ENCODE peak calls at places on chromosomes 12 and 14, in eight cellular contexts. T is H1, Q is bronchial epithelial cell, U is epithelial cell of esophagus, S is right lobe of liver, G is cardiac muscle cell, Z is H9, B is thoracic aorta. K is an unnamed sample.

GRCh38 chr14:75794615-75795038 is 133.6 kb downstream of the TTLL5 start:
- DNase-seq in G (peak), U (peak), T (no peak), Z (no peak), S (no peak), B (no peak), Q (peak), K (no peak)

GRCh38 chr12:131222271-131223139 is 268.8 kb downstream of the ADGRD1 start:
- DNase-seq in S (peak), T (no peak), Z (peak), G (no peak), U (no peak), B (no peak), Q (peak), K (peak)

GRCh38 chr12:110039085-110039807 is 9.1 kb downstream of the C12orf76 start:
- DNase-seq in B (peak), Z (peak), Q (peak), S (no peak), T (no peak), G (no peak), U (peak), K (no peak)

GRCh38 chr14:104150201-104151027 is 12.0 kb downstream of the KIF26A start:
- DNase-seq in Z (peak), T (peak), Q (no peak), S (no peak), G (peak), U (no peak), B (no peak), K (peak)

GRCh38 chr14:68552075-68552474 is 240.8 kb downstream of the ZFP36L1 start:
- DNase-seq in T (no peak), U (no peak), Q (no peak), S (no peak), Z (no peak), B (no peak), G (no peak), K (no peak)

GRCh38 chr14:77320238-77320935 is at the start of gene POMT2:
- DNase-seq in U (peak), B (peak), G (peak), S (peak), Z (peak), Q (peak), T (peak), K (peak)

GRCh38 chr12:115828151-115828550 is 449.3 kb downstream of the MED13L start:
- DNase-seq in U (no peak), Q (no peak), T (no peak), G (no peak), B (no peak), Z (no peak), S (no peak), K (no peak)

GRCh38 chr14:69539631-69540410 is 34.9 kb downstream of the CCDC177 start:
- DNase-seq in U (peak), B (no peak), Z (no peak), T (no peak), Q (peak), S (peak), G (no peak), K (no peak)

GRCh38 chr12:62522984-62523383 is 56.4 kb downstream of the MON2 start:
- DNase-seq in Z (no peak), Q (peak), B (no peak), U (peak), S (no peak), G (peak), T (no peak), K (no peak)

GRCh38 chr12:132726386-132726785 is 15.7 kb downstream of the PGAM5 start:
- DNase-seq in Q (no peak), G (no peak), B (no peak), S (no peak), Z (no peak), T (no peak), U (no peak), K (no peak)

GRCh38 chr12:52235822-52236291 is 2.8 kb downstream of the KRT7 start:
- DNase-seq in S (no peak), U (peak), Q (peak), G (no peak), T (no peak), Z (no peak), B (no peak), K (no peak)

GRCh38 chr12:93107514-93107942 is 178.4 kb upstream of the EEA1 start:
- DNase-seq in S (no peak), Q (no peak), Z (no peak), T (no peak), B (no peak), G (no peak), U (no peak), K (no peak)

GRCh38 chr12:55188974-55189556 is 31.8 kb upstream of the OR10A7 start:
- DNase-seq in B (no peak), S (no peak), Q (peak), T (peak), G (peak), Z (no peak), U (peak), K (peak)

GRCh38 chr12:128606040-128606439 is 217.7 kb downstream of the SLC15A4 start:
- DNase-seq in G (no peak), U (no peak), B (no peak), S (no peak), Q (no peak), Z (peak), T (no peak), K (no peak)

GRCh38 chr12:64445490-64445889 is 6.4 kb upstream of the TBK1 start:
- DNase-seq in B (no peak), T (no peak), Z (no peak), Q (no peak), G (no peak), S (no peak), U (no peak), K (no peak)

GRCh38 chr14:102772781-102773570 is 4.3 kb upstream of the TRAF3 start:
- DNase-seq in Q (no peak), Z (peak), U (no peak), B (no peak), S (no peak), T (peak), G (peak), K (no peak)

GRCh38 chr14:82180057-82180620 is 646.5 kb upstream of the SEL1L start:
- DNase-seq in Z (no peak), B (no peak), T (no peak), U (no peak), S (no peak), G (no peak), Q (no peak), K (no peak)

GRCh38 chr12:19003987-19004619 is 125.4 kb upstream of the PLEKHA5 start:
- DNase-seq in Z (peak), G (no peak), B (no peak), U (no peak), Q (no peak), S (no peak), T (peak), K (no peak)

GRCh38 chr12:131101006-131101405 is 147.3 kb downstream of the ADGRD1 start:
- DNase-seq in B (no peak), T (no peak), Z (peak), G (no peak), S (peak), Q (no peak), U (no peak), K (no peak)

GRCh38 chr14:38042356-38042755 is 165.3 kb upstream of the SSTR1 start:
- DNase-seq in Z (no peak), G (no peak), T (peak), U (peak), Q (no peak), S (no peak), B (no peak), K (no peak)

GRCh38 chr12:124297856-124298255 is 3.0 kb downstream of the RFLNA start:
- DNase-seq in G (no peak), S (peak), T (no peak), Q (no peak), B (no peak), U (no peak), Z (no peak), K (no peak)

GRCh38 chr14:33118653-33119052 is 180.0 kb downstream of the NPAS3 start:
- DNase-seq in G (no peak), T (no peak), Z (no peak), B (no peak), U (no peak), Q (no peak), S (no peak), K (peak)

GRCh38 chr14:104265918-104266642 is 127.7 kb downstream of the KIF26A start:
- DNase-seq in T (no peak), S (no peak), G (no peak), Z (peak), U (no peak), Q (no peak), B (no peak), K (no peak)

GRCh38 chr14:90058876-90059458 is 2.8 kb upstream of the KCNK13 start:
- DNase-seq in S (no peak), Q (no peak), T (no peak), G (no peak), B (no peak), Z (no peak), U (no peak), K (no peak)

GRCh38 chr12:85572956-85573355 is 263.3 kb downstream of the RASSF9 start:
- DNase-seq in Z (no peak), G (no peak), B (no peak), S (no peak), T (no peak), U (no peak), Q (no peak), K (no peak)

GRCh38 chr12:58176296-58176869 is 235.0 kb downstream of the ATP23 start:
- DNase-seq in Z (peak), S (no peak), Q (peak), U (peak), G (peak), B (no peak), T (peak), K (peak)

GRCh38 chr12:104930388-104931326 is 27.4 kb downstream of the SLC41A2 start:
- DNase-seq in G (no peak), B (no peak), S (no peak), U (peak), Z (no peak), Q (peak), T (no peak), K (no peak)

GRCh38 chr14:57492859-57493258 is 798 bp downstream of the CCDC198 start:
- DNase-seq in U (peak), Q (peak), T (no peak), B (no peak), S (no peak), Z (no peak), G (no peak), K (no peak)

GRCh38 chr12:123141615-123142517 is 9.0 kb downstream of the PITPNM2 start:
- DNase-seq in G (no peak), Z (no peak), B (peak), T (no peak), Q (peak), U (peak), S (peak), K (peak)

GRCh38 chr12:52149651-52150241 is 42.1 kb downstream of the KRT80 start:
- DNase-seq in T (no peak), B (no peak), Z (peak), Q (peak), S (peak), U (peak), G (no peak), K (no peak)

GRCh38 chr12:88185988-88186387 is 43.9 kb downstream of the TMTC3 start:
- DNase-seq in G (no peak), Z (no peak), U (peak), Q (peak), T (no peak), S (no peak), B (no peak), K (no peak)

GRCh38 chr12:127485528-127485927 is 781.4 kb upstream of the TMEM132C start:
- DNase-seq in G (no peak), Q (peak), Z (no peak), T (peak), U (peak), B (no peak), S (no peak), K (no peak)

GRCh38 chr12:122837306-122838265 is 2.3 kb downstream of the HIP1R start:
- DNase-seq in U (peak), T (no peak), B (no peak), Q (peak), S (no peak), Z (no peak), G (no peak), K (no peak)

GRCh38 chr12:108888031-108888430 is 8.1 kb downstream of the DAO start:
- DNase-seq in T (no peak), U (no peak), Z (no peak), G (no peak), B (no peak), S (peak), Q (no peak), K (no peak)

GRCh38 chr12:65740873-65741600 is 83.2 kb upstream of the HMGA2 start:
- DNase-seq in G (peak), T (no peak), B (no peak), S (no peak), U (peak), Q (peak), Z (peak), K (peak)

DNA sequence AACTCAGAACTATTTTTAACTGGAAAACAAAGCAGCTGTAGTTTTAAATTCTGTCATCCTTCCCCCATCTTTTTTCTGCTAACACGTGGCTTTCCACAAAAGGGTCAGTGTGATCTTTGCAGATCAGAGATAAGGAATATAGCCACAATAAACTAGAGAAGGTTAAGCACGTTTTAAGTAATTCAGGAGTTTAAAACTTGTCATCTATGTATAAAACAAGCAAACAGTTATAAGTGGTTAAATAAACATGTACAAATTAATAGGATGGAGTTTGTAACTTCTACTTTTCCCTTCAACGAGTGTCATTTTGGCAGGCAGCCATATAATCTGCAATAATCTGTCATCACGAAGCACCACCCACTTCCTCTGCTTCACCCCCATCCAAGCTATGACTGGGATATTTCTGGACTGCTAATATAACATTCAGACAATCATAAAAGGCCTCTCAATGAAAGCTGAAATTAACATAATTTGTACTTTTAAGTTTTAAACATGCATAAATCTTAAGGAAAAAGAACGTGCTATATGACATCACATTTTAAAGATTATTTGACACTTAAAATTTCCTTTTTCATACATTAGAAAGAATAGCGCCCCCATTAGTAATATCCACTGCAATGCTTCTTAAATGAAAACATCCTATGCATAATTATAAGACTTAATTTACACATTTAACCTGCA is 15.2 kb downstream of the TAOK3 start:
- DNase-seq in Q (peak), T (no peak), U (peak), Z (no peak), B (no peak), S (no peak), G (no peak), K (no peak)
- TF ChIP-seq CTCF in Q (no peak), T (no peak), U (no peak), Z (peak), B (no peak), S (no peak), G (no peak), K (no peak)

DNA sequence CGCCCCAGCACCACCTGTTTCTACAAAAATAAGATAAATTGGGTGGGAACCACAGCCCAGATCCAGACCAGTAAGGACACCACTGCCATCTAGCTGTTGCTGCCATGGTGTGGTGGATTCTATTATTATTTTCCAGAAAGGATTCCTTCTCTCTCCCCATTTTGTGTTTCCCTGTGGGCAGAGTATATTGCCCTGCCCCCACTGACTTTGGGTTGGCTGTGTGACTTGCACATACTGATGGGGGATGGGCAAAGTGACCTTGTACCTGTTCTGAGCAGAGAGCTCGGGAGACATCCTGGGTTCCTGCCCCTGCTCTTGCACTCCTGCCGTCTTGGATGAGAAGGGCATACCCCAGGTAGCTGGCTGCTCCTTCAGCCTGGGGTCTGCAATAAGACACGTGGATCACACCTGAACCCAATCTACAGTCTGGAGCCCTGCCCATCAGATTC is 24.3 kb downstream of the MOAP1 start:
- DNase-seq in B (no peak), T (no peak), S (peak), G (peak), U (peak), Q (no peak), Z (peak), K (no peak)
- TF ChIP-seq CTCF in B (no peak), T (peak), S (peak), G (peak), U (peak), Q (peak), Z (peak), K (no peak)

GRCh38 chr12:113093409-113094101 is 37.0 kb downstream of the DTX1 start:
- DNase-seq in U (no peak), T (no peak), S (no peak), B (no peak), Z (no peak), Q (no peak), G (no peak), K (no peak)

GRCh38 chr12:113090740-113091139 is 34.2 kb downstream of the DTX1 start:
- DNase-seq in G (no peak), Z (no peak), S (no peak), T (no peak), Q (no peak), U (no peak), B (no peak), K (no peak)

GRCh38 chr12:113091506-113091905 is 35.0 kb downstream of the DTX1 start:
- DNase-seq in Q (no peak), B (no peak), S (no peak), Z (no peak), G (no peak), U (no peak), T (no peak), K (no peak)

GRCh38 chr12:113094738-113095137 is 38.2 kb downstream of the DTX1 start:
- DNase-seq in Z (no peak), G (no peak), S (no peak), U (no peak), Q (no peak), T (no peak), B (no peak), K (no peak)

GRCh38 chr12:113092478-113093408 is 36.2 kb downstream of the DTX1 start:
- DNase-seq in S (no peak), B (no peak), Q (peak), U (peak), T (no peak), G (peak), Z (peak), K (peak)
- TF ChIP-seq CTCF in S (no peak), B (no peak), Q (peak), U (peak), T (peak), G (peak), Z (peak), K (no peak)

DNA sequence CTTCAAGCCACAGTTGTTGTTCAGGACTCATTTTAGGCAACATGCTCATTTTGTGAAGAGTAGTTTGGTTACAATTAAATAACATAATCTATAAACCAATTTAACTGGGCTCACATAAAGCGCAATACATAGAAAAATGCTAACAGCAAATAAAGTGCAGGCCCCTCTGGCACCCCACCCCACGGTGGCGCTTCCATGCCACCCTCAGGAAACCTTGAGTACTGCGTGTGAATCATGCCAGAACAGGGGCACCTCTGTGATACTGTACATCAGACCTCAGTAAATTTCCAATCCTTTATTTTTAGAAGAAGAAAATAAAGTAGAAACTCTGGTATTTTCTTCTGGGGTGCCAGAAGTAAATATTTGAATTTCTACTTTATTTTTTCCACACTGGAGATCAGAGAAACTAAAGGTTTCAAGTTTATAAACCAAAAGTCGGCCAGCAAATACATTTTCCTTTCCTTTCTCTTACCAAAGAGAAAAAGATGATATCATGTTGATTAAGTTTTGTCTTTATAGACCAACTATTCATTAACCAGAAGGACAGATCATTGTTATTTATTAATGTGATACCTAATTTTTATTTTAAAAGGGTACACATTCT is 316.8 kb downstream of the PAWR start:
- DNase-seq in B (no peak), Z (no peak), T (no peak), S (no peak), U (peak), G (peak), Q (peak), K (peak)
- TF ChIP-seq CTCF in B (peak), Z (peak), T (peak), S (peak), U (peak), G (peak), Q (peak), K (peak)

GRCh38 chr14:20698018-20698329 is 9.4 kb downstream of the ANG start:
- DNase-seq in U (no peak), Q (no peak), G (no peak), Z (no peak), B (no peak), T (no peak), S (no peak), K (no peak)
- TF ChIP-seq CTCF in U (no peak), Q (no peak), G (no peak), Z (peak), B (peak), T (no peak), S (no peak), K (no peak)

GRCh38 chr14:56137842-56138241 is 19.6 kb downstream of the PELI2 start:
- DNase-seq in Z (peak), S (no peak), Q (no peak), B (no peak), T (no peak), U (no peak), G (no peak), K (peak)

GRCh38 chr14:56135668-56136067 is 17.5 kb downstream of the PELI2 start:
- DNase-seq in Q (no peak), T (no peak), Z (no peak), U (no peak), G (no peak), B (no peak), S (no peak), K (no peak)

GRCh38 chr14:56136571-56137498 is 18.6 kb downstream of the PELI2 start:
- DNase-seq in T (no peak), B (no peak), Q (no peak), U (no peak), Z (no peak), S (no peak), G (no peak), K (no peak)

GRCh38 chr14:56133547-56133946 is 15.3 kb downstream of the PELI2 start:
- DNase-seq in U (peak), G (no peak), B (no peak), Z (peak), T (no peak), Q (peak), S (no peak), K (no peak)

DNA sequence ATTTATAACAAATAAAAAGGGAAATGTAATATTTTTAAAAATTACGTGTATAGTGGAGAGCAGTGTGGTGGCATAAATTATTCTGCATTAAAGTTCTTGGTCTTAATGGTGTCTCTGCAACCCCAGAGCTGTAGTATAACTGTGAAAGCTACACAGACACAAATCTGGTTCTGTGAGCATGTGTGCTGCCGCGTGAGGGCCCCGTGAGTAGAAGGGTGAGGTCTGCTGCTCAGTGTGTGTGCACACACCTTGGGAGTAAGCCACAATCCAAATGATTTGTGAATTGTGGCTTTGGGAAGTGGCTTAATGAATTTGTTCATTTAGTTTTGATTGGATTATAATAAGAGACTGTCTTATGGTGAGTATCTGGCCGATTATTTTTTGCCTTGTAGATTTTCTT is 16.8 kb downstream of the PELI2 start:
- DNase-seq in S (no peak), T (no peak), B (no peak), G (no peak), U (no peak), Q (no peak), Z (no peak), K (no peak)
- TF ChIP-seq CTCF in S (no peak), T (no peak), B (no peak), G (no peak), U (no peak), Q (no peak), Z (no peak), K (no peak)

GRCh38 chr14:61120576-61120975 is 139.5 kb downstream of the SLC38A6 start:
- DNase-seq in B (no peak), U (no peak), Q (no peak), Z (no peak), T (no peak), G (no peak), S (no peak), K (no peak)
- TF ChIP-seq CTCF in B (no peak), U (no peak), Q (no peak), Z (no peak), T (no peak), G (no peak), S (no peak), K (no peak)

GRCh38 chr12:54012631-54013398 is 4.0 kb downstream of the HOXC8 start:
- DNase-seq in Z (no peak), U (no peak), B (no peak), S (no peak), Q (no peak), T (no peak), G (no peak), K (no peak)
- TF ChIP-seq CTCF in Z (no peak), U (no peak), B (no peak), S (no peak), Q (no peak), T (no peak), G (no peak), K (no peak)